ENCODE peak calls at places on chromosomes 6 and 20, in nine cellular contexts. Q, M, O, N, R, C, D, J and H are unnamed samples. For H3K27me3, the result is how much of the 10 kb centered on the place peaks cover.

GRCh38 chr20:43925215-43925614 is 10.6 kb downstream of the TOX2 start:
- DNase-seq in Q (no peak), M (no peak), O (no peak), N (no peak), R (no peak), C (no peak), D (no peak), J (no peak), H (no peak)

GRCh38 chr6:5521322-5521721 is 260.0 kb downstream of the FARS2 start:
- DNase-seq in Q (no peak), M (no peak), O (no peak), N (no peak), R (no peak), C (no peak), D (no peak), J (no peak), H (no peak)

GRCh38 chr20:41958391-41958790 is 340.2 kb upstream of the CHD6 start:
- DNase-seq in Q (no peak), M (no peak), O (no peak), N (no peak), R (no peak), C (no peak), D (no peak), J (no peak), H (no peak)

GRCh38 chr6:31659649-31660223 is 842 bp downstream of the C6orf47 start:
- DNase-seq in Q (no peak), M (no peak), O (no peak), N (no peak), R (no peak), C (peak), D (no peak), J (no peak), H (no peak)

GRCh38 chr20:43949741-43950618 is 35.3 kb downstream of the TOX2 start:
- DNase-seq in Q (peak), M (no peak), O (peak), N (peak), R (peak), C (peak), D (peak), J (no peak), H (peak)

GRCh38 chr6:49826743-49827406 is 39.5 kb downstream of the CRISP1 start:
- DNase-seq in Q (no peak), M (no peak), O (no peak), N (no peak), R (no peak), C (no peak), D (no peak), J (no peak), H (no peak)

GRCh38 chr6:167567142-167568033 is 242.5 kb downstream of the TTLL2 start:
- DNase-seq in Q (no peak), M (no peak), O (no peak), N (no peak), R (peak), C (peak), D (no peak), J (no peak), H (no peak)

GRCh38 chr6:46606318-46606717 is 46.3 kb downstream of the CYP39A1 start:
- DNase-seq in Q (no peak), M (no peak), O (no peak), N (no peak), R (no peak), C (no peak), D (no peak), J (no peak), H (no peak)

GRCh38 chr6:6366778-6367177 is 46.3 kb upstream of the F13A1 start:
- DNase-seq in Q (no peak), M (no peak), O (no peak), N (no peak), R (no peak), C (no peak), D (no peak), J (no peak), H (no peak)

GRCh38 chr6:161225677-161226004 is 48.2 kb downstream of the AGPAT4 start:
- DNase-seq in Q (no peak), M (no peak), O (no peak), N (no peak), R (no peak), C (no peak), D (no peak), J (no peak), H (no peak)

GRCh38 chr6:145031001-145031400 is 704.3 kb downstream of the EPM2A start:
- DNase-seq in Q (no peak), M (no peak), O (no peak), N (no peak), R (no peak), C (no peak), D (no peak), J (no peak), H (no peak)

GRCh38 chr6:42963855-42964605 is 3.5 kb downstream of the GNMT start:
- DNase-seq in Q (no peak), M (peak), O (no peak), N (peak), R (no peak), C (peak), D (peak), J (no peak), H (peak)

GRCh38 chr20:23034721-23035671 is at the start of gene SSTR4:
- DNase-seq in Q (no peak), M (no peak), O (no peak), N (no peak), R (no peak), C (no peak), D (no peak), J (no peak), H (no peak)
- H3K27me3 ChIP-seq in Q (under half), M (under half), O (under half), N (under half), R (under half), C (under half), D (under half), J (under half), H (under half)

DNA sequence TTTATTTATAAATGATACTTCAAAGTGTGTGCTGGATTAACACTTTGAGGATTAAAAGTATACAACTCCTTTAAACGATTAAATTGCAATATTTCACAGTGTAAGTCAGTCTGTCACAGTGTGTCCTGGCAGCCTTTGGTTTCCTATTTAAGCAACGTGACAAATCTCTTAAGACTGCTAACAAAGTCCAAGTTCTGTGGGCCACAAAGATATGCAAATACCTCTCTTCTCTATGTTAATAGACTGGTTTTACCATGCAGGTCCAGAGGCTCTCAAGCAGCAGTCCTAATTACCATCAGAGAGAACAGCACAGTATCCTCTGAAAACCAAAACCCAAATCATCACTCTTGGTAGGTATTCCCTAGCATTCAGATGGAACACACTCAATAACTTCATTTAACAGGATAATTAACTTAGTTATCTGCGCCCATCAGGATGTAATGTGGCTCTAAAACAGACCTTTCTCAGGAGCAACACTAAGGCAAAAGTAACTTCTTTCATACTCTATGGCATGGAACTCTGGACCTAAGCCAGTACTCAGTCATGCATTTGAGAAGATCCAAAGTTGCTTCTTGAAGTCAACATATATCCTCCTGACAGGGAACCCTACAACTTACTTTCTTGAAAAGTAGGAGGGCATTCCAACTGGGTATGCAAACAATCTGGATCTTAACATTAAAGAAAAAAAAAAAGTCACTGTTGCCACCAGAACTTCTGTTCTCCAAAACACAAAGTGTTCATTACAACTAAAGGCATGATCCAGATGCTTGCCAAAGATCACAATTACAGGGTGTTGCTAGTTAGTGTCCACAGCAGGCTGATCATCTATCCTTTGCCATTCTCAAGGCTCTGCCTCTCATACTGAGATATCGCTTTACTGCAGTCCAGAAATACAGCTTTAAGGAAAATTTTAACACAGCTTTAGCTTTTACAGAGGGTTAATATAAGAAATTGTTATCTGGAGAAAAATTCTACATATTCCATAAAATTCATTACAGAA is 53.2 kb downstream of the MAN1A1 start:
- DNase-seq in Q (no peak), M (no peak), O (no peak), N (no peak), R (no peak), C (no peak), D (no peak), J (no peak), H (no peak)
- H3K4me3 ChIP-seq in Q (no peak), M (no peak), O (no peak), N (no peak), R (no peak), C (no peak), D (no peak), J (no peak), H (no peak)

GRCh38 chr20:62122659-62123449 is 579 bp downstream of the LSM14B start:
- DNase-seq in Q (peak), M (no peak), O (peak), N (peak), R (peak), C (peak), D (peak), J (no peak), H (no peak)

GRCh38 chr20:62120990-62121775 is 1.1 kb upstream of the LSM14B start:
- DNase-seq in Q (no peak), M (no peak), O (no peak), N (no peak), R (no peak), C (no peak), D (no peak), J (no peak), H (no peak)

GRCh38 chr20:62126141-62126540 is 3.9 kb downstream of the LSM14B start:
- DNase-seq in Q (no peak), M (no peak), O (no peak), N (no peak), R (no peak), C (no peak), D (no peak), J (no peak), H (no peak)

GRCh38 chr20:62121776-62122658 is at the start of gene LSM14B:
- DNase-seq in Q (peak), M (peak), O (peak), N (peak), R (peak), C (peak), D (peak), J (peak), H (peak)

GRCh38 chr20:62123450-62124118 is 1.3 kb downstream of the LSM14B start:
- DNase-seq in Q (no peak), M (no peak), O (no peak), N (no peak), R (no peak), C (no peak), D (no peak), J (no peak), H (peak)
- H3K27ac ChIP-seq in Q (peak), M (no peak), O (peak), N (peak), R (peak), C (no peak), D (no peak), J (peak), H (peak)

DNA sequence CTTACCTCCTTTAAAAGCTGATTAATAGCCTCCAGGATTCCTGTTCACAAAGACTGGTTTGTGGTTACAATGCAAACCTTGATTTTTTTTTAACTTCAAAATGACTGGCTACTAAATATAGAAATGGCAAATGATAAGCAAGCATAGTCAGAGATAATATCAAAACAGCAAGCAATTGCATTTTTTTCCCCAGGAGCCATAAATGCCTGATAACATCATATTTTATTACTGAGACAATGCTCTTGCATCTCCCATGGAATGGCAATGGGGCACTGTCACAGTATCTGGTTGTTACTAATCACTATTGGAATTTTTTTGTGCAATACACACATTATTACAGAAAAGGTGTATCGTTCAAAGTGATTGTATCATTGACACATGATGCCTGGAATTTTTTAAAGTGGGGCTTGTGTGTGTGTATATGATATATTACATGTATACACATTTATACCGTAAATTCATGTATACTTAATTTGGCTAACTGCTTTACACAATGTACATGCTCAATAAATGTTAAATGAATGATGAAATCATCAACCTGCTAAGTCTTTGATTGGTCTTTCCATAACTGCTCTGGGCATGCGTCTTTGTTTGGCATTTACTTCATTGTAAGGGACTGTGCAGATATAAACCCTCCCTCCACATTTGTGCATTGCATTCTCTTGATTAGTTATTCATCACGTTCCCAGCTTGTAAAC is 985 bp upstream of the SALL4 start:
- DNase-seq in Q (no peak), M (no peak), O (no peak), N (no peak), R (no peak), C (peak), D (no peak), J (no peak), H (peak)
- H3K27me3 ChIP-seq in Q (under half), M (under half), O (half or more), N (under half), R (under half), C (under half), D (under half), J (under half), H (under half)

GRCh38 chr20:63359937-63360849 is 956 bp downstream of the CHRNA4 start:
- DNase-seq in Q (no peak), M (no peak), O (no peak), N (no peak), R (peak), C (no peak), D (no peak), J (no peak), H (no peak)
- H3K4me3 ChIP-seq in Q (no peak), M (no peak), O (no peak), N (peak), R (no peak), C (no peak), D (no peak), J (no peak), H (no peak)

GRCh38 chr20:46739441-46740213 is 30.2 kb downstream of the SLC2A10 start:
- DNase-seq in Q (no peak), M (peak), O (peak), N (no peak), R (no peak), C (peak), D (no peak), J (no peak), H (no peak)
- H3K27ac ChIP-seq in Q (no peak), M (peak), O (no peak), N (no peak), R (no peak), C (peak), D (no peak), J (no peak), H (no peak)

DNA sequence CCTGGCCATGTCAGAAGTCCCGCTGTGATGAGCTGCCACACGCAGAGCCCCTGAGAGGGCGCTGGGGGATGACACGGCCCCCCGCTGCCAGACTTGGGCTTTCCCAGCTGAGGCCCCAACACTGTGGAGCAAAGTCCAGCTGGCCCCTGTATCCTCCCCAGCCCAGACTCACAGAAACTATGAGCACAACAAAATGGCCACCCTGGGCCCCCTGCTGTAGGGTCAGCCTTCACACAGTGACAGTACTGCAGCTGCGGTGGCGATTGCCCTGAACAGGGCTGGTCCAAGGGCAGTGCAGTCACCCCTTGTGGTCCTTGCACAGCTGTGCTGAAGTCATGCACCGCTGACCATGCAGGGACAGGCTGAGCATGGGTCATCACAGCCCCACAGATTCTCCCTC is 78.2 kb upstream of the CST7 start:
- DNase-seq in Q (no peak), M (no peak), O (no peak), N (no peak), R (no peak), C (no peak), D (no peak), J (no peak), H (no peak)
- H3K27me3 ChIP-seq in Q (under half), M (under half), O (under half), N (under half), R (under half), C (under half), D (under half), J (under half), H (under half)

GRCh38 chr20:10374036-10374435 is 60.0 kb downstream of the MKKS start:
- DNase-seq in Q (no peak), M (no peak), O (no peak), N (no peak), R (no peak), C (no peak), D (no peak), J (no peak), H (no peak)

GRCh38 chr20:10381477-10381876 is 52.5 kb downstream of the MKKS start:
- DNase-seq in Q (no peak), M (no peak), O (no peak), N (no peak), R (no peak), C (no peak), D (no peak), J (no peak), H (no peak)

GRCh38 chr20:10375191-10375590 is 58.8 kb downstream of the MKKS start:
- DNase-seq in Q (no peak), M (no peak), O (no peak), N (no peak), R (no peak), C (no peak), D (no peak), J (no peak), H (no peak)

GRCh38 chr20:10379761-10380160 is 54.3 kb downstream of the MKKS start:
- DNase-seq in Q (no peak), M (no peak), O (no peak), N (no peak), R (no peak), C (no peak), D (no peak), J (no peak), H (no peak)

DNA sequence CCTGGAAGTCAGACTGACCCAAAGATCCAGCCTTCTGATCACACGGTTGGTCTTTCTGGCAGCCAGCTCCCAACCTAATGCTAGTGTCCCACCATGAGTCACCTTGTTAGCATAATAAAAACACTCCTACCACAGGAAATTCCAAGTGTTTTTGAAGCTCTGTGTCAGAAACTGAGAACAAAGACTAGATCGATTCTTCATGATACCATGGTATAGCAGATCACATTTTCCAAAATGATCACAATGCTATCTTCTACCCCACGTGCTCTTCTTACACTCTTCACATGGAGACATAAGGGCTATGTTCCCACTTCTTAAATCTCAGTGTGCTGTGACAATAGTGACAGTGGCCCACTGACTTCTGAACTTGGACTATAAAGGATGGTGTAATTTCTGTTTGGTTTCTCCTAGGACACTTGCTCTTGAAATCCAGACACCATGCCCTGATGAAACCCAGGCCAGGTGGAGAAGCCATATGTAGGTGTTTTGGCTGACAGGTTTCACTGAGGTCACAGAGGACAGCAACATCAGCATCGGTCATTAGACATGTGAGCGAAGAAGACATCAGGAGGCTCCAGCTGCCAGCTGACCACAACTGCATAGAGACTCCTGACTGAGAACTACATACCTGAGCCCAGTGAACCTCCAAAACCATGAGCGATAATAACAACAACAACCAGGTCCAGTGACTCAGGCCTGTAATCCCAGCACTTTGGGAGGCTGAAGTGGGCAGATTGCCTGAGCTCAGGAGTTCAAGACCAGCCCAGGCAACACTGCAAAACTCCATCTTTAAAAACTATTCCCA is 57.5 kb downstream of the MKKS start:
- DNase-seq in Q (no peak), M (no peak), O (no peak), N (no peak), R (no peak), C (no peak), D (no peak), J (no peak), H (peak)
- H3K4me3 ChIP-seq in Q (no peak), M (no peak), O (no peak), N (no peak), R (no peak), C (no peak), D (no peak), J (no peak), H (no peak)